ENCODE peak calls at places on chromosomes 13 and 19, in six cellular contexts. L, F, Z, Y, J and P are unnamed samples. For H3K4me1, the result is how much of the 10 kb centered on the place peaks cover.

GRCh38 chr19:31356587-31357314 is 7.5 kb upstream of the TSHZ3 start:
- DNase-seq in J (peak), F (no peak), Y (no peak), L (no peak), Z (peak), P (no peak)

GRCh38 chr13:81487151-81487550 is 1146.2 kb upstream of the SPRY2 start:
- DNase-seq in Z (no peak), J (no peak), Y (no peak), F (no peak), L (no peak), P (no peak)

GRCh38 chr19:6572217-6572616 is 18.7 kb downstream of the CD70 start:
- DNase-seq in J (peak), L (no peak), F (peak), Z (peak), Y (peak), P (peak)

GRCh38 chr13:39353988-39354387 is 249.0 kb downstream of the LHFPL6 start:
- DNase-seq in L (no peak), Y (no peak), Z (no peak), J (no peak), F (no peak), P (no peak)

GRCh38 chr13:62205273-62205672 is 789.6 kb upstream of the PCDH20 start:
- DNase-seq in F (no peak), Z (no peak), J (no peak), L (no peak), Y (no peak), P (no peak)

GRCh38 chr13:99805361-99805760 is 166.2 kb downstream of the ZIC5 start:
- DNase-seq in F (no peak), Z (no peak), J (no peak), Y (no peak), L (no peak), P (no peak)

GRCh38 chr13:44744880-44745633 is 168.9 kb upstream of the TSC22D1 start:
- DNase-seq in L (no peak), F (no peak), Y (no peak), Z (no peak), J (no peak), P (no peak)

GRCh38 chr13:57634829-57635165 is 3.3 kb downstream of the PCDH17 start:
- DNase-seq in J (peak), Y (peak), L (no peak), F (peak), Z (no peak), P (peak)

GRCh38 chr13:106398289-106398688 is 137.2 kb downstream of the EFNB2 start:
- DNase-seq in Y (no peak), L (no peak), F (no peak), Z (no peak), J (no peak), P (no peak)

GRCh38 chr19:46999878-47000277 is 19.8 kb upstream of the NPAS1 start:
- DNase-seq in Z (no peak), L (no peak), F (no peak), J (no peak), Y (no peak), P (no peak)

GRCh38 chr19:18507021-18507726 is 14.7 kb downstream of the ELL start:
- DNase-seq in Y (peak), F (peak), L (no peak), Z (peak), J (no peak), P (no peak)

GRCh38 chr13:50222569-50223332 is 207.5 kb downstream of the KCNRG start:
- DNase-seq in F (peak), Y (peak), Z (peak), L (no peak), J (peak), P (peak)

GRCh38 chr13:30819136-30819875 is 84.0 kb downstream of the ALOX5AP start:
- DNase-seq in L (no peak), F (no peak), Z (no peak), J (no peak), Y (no peak), P (no peak)

GRCh38 chr19:43809762-43810696 is 7.8 kb upstream of the LYPD5 start:
- DNase-seq in F (no peak), L (peak), Z (no peak), J (no peak), Y (no peak), P (no peak)

GRCh38 chr13:98979012-98979411 is 1.1 kb upstream of the DOCK9 start:
- DNase-seq in L (no peak), Z (no peak), J (no peak), F (no peak), Y (no peak), P (no peak)

GRCh38 chr19:51830263-51830662 is 35.3 kb downstream of the FPR3 start:
- DNase-seq in Z (no peak), J (no peak), L (no peak), F (no peak), Y (no peak), P (no peak)
- H3K4me1 ChIP-seq in Z (under half), J (under half), L (under half), F (under half), Y (under half), P (under half)

DNA sequence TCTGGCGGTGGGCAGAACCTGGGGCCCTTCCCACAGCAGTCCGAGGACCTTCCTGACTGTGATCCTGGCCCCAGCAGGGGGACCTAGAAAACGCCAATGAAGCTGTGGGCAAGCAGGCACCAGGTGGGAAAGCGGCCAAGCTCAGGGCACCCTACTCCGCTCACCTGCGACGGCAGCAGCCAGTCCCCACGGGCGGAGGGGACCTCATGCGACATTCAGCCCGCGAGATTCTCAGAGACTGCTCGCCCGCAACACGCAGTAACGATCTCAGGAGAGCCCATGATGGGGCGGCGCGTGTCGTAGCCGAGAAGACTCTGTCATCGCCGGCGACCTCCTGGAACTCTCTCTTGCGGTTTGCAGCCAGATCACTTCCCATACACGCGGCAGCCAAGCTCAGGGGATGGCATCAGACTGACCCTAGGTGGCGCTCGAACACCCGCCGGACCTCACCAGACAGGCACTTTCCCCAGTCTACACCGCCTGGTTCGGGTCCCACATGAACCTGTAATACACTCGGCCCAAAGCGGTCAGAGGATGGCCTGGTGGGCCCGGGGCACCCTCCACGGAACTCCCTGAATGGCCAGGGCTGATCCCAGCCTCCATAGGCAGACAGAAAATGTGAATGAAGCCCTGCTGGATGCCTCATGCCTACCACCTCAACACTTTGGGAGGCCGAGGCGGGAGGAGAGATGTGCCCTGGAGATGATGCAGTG is 26.5 kb downstream of the MAN2B1 start:
- DNase-seq in Z (peak), F (peak), J (peak), Y (peak), L (no peak), P (peak)
- H3K4me3 ChIP-seq in Z (peak), F (peak), J (peak), Y (no peak), L (no peak), P (peak)

GRCh38 chr19:2451138-2451537 is 5.6 kb downstream of the LMNB2 start:
- DNase-seq in Y (no peak), Z (no peak), L (no peak), F (no peak), J (no peak), P (no peak)

GRCh38 chr19:2454199-2454961 is 2.4 kb downstream of the LMNB2 start:
- DNase-seq in J (no peak), L (no peak), Z (no peak), Y (no peak), F (no peak), P (no peak)

GRCh38 chr19:2449019-2449418 is 7.7 kb downstream of the LMNB2 start:
- DNase-seq in L (no peak), Y (no peak), J (no peak), F (no peak), Z (no peak), P (no peak)

GRCh38 chr19:2453431-2454025 is 3.2 kb downstream of the LMNB2 start:
- DNase-seq in F (no peak), L (no peak), Z (no peak), Y (no peak), J (peak), P (no peak)

GRCh38 chr19:2451741-2452140 is 5.0 kb downstream of the LMNB2 start:
- DNase-seq in Y (no peak), Z (no peak), L (no peak), F (no peak), J (no peak), P (peak)
- H3K4me1 ChIP-seq in Y (under half), Z (under half), L (under half), F (under half), J (under half), P (under half)

DNA sequence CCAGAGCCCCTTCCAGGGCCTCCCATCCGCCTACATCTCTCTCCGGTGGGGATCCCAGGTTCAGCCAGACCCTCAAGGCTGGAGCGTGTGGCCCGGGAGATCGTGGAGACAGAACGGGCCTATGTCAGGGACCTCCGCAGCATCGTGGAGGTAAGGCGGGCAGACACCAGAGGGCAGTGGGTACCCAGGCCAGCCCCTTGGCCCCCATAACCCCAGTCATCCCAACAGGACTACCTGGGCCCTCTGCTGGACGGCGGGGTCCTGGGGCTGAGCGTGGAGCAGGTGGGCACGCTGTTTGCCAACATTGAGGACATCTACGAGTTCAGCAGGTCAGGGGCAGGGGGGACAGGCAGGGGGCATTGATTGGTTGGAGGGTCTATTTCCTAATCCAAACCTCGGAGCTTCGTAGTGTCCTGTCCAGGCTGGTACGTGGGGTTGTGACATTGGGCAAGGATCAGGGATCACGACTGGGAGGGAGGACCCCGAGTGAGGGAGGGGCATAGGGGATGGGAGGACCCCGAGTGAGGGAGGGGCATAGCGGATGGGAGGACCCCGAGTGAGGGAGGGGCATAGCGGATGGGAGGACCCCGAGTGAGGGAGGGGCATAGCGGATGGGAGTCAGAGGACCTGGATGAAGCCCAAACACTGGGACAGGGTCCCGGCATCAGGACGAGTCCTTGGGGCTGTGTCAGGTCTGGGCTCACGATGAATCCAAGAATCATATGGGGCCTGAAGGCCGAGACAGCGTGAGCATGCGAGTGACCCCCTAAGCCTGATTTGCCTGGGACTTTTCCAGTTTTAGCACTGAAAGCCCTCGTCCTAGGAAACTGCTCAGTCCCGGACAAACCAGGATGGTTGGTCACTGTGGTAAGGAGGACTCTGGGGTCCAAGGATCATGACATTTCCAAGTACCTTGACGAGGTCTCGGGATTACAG is 2.9 kb downstream of the PLEKHG2 start:
- DNase-seq in F (no peak), Z (no peak), Y (no peak), L (no peak), J (peak), P (peak)
- H3K4me3 ChIP-seq in F (peak), Z (no peak), Y (peak), L (no peak), J (peak), P (peak)

GRCh38 chr19:7703332-7703731 is 1.4 kb upstream of the FCER2 start:
- DNase-seq in Y (no peak), J (no peak), L (no peak), Z (no peak), F (no peak), P (no peak)

GRCh38 chr19:7705387-7706187 is 3.7 kb upstream of the FCER2 start:
- DNase-seq in Y (peak), F (peak), J (peak), L (no peak), Z (peak), P (peak)

GRCh38 chr19:7706188-7706530 is 4.2 kb upstream of the FCER2 start:
- DNase-seq in F (no peak), L (no peak), J (no peak), Y (no peak), Z (no peak), P (no peak)

GRCh38 chr19:7706662-7707454 is 4.9 kb upstream of the FCER2 start:
- DNase-seq in Z (no peak), Y (peak), L (no peak), J (peak), F (no peak), P (no peak)

GRCh38 chr19:7704280-7705060 is 2.5 kb upstream of the FCER2 start:
- DNase-seq in J (no peak), Y (no peak), Z (no peak), L (no peak), F (no peak), P (no peak)
- H3K4me1 ChIP-seq in J (under half), Y (under half), Z (under half), L (under half), F (under half), P (under half)

DNA sequence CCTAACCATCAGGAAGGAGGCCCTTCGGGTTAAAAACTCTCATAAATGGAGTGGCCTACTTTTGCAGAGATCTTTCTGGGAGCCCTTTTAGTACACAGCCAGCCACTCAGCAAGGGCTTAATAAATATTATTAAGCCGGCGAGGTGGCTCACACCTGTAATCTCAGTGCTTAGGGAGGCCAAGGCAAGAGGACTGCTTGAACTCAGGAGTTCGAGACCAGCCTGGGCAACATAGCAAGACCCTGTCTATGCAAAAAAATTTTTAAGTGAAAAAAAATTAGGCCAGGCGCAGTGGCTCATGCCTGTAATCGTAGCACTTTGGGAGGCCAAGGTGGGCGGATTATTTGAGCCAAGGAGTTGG is 810 bp upstream of the KANK2 start:
- DNase-seq in L (no peak), F (no peak), Z (no peak), Y (no peak), J (no peak), P (no peak)
- H3K4me3 ChIP-seq in L (no peak), F (peak), Z (peak), Y (peak), J (peak), P (no peak)

GRCh38 chr13:25347156-25347555 is 24.6 kb upstream of the ATP8A2 start:
- DNase-seq in L (no peak), Z (no peak), F (no peak), J (no peak), Y (no peak), P (no peak)

GRCh38 chr13:25345555-25345954 is 26.2 kb upstream of the ATP8A2 start:
- DNase-seq in Z (no peak), L (no peak), J (no peak), F (no peak), Y (no peak), P (no peak)
- H3K4me1 ChIP-seq in Z (under half), L (under half), J (under half), F (under half), Y (under half), P (under half)